ENCODE peak calls at places on chromosomes 5 and 9, in five cellular contexts. T is stimulated activated CD4-positive, alpha-beta T cell treated with anti-CD3 and anti-CD28 coated beads, Interleukin-15, amount 100 ng/mL, for 24 hours; Y is Ammon's horn; B is CD8-positive, alpha-beta T cell; F is neural crest cell. G is an unnamed sample.

GRCh38 chr5:170633235-170634041 is 129.6 kb downstream of the KCNIP1 start:
- DNase-seq in T (no peak), Y (peak), B (no peak), F (no peak), G (no peak)

GRCh38 chr9:128153117-128153946 is 4.1 kb downstream of the LCN2 start:
- DNase-seq in T (no peak), Y (no peak), B (no peak), F (no peak), G (no peak)

GRCh38 chr5:102295534-102296228 is 403 bp downstream of the SLCO4C1 start:
- DNase-seq in T (no peak), Y (no peak), B (no peak), F (no peak), G (peak)

GRCh38 chr9:137237759-137238726 is 3.0 kb upstream of the TUBB4B start:
- DNase-seq in T (no peak), Y (peak), B (no peak), F (no peak), G (no peak)

GRCh38 chr9:37636511-37637474 is 14.0 kb upstream of the FRMPD1 start:
- DNase-seq in T (no peak), Y (no peak), B (no peak), F (no peak), G (no peak)

GRCh38 chr5:140344683-140345423 is 1.6 kb downstream of the HBEGF start:
- DNase-seq in T (peak), Y (no peak), B (no peak), F (no peak), G (no peak)

GRCh38 chr5:120463991-120464626 is at the start of gene PRR16:
- DNase-seq in T (peak), Y (peak), B (no peak), F (peak), G (no peak)

GRCh38 chr5:95984287-95984938 is 22.8 kb upstream of the ELL2 start:
- DNase-seq in T (no peak), Y (no peak), B (no peak), F (no peak), G (no peak)

GRCh38 chr5:79795764-79796398 is 106.2 kb downstream of the CMYA5 start:
- DNase-seq in T (no peak), Y (no peak), B (no peak), F (no peak), G (no peak)

GRCh38 chr5:117095322-117095721 is 520.7 kb upstream of the SEMA6A start:
- DNase-seq in T (no peak), Y (no peak), B (no peak), F (no peak), G (no peak)

GRCh38 chr5:60522299-60522915 is 177.6 kb downstream of the DEPDC1B start:
- DNase-seq in T (no peak), Y (no peak), B (no peak), F (no peak), G (no peak)

GRCh38 chr5:33046091-33046490 is 335.0 kb downstream of the NPR3 start:
- DNase-seq in T (no peak), Y (no peak), B (no peak), F (no peak), G (no peak)

GRCh38 chr5:5164158-5164557 is 24.0 kb downstream of the ADAMTS16 start:
- DNase-seq in T (no peak), Y (peak), B (no peak), F (no peak), G (no peak)

GRCh38 chr9:37324691-37325490 is 97.6 kb upstream of the GRHPR start:
- DNase-seq in T (no peak), Y (peak), B (no peak), F (peak), G (no peak)

GRCh38 chr9:123424131-123424530 is 68.1 kb downstream of the CRB2 start:
- DNase-seq in T (no peak), Y (no peak), B (no peak), F (no peak), G (no peak)

GRCh38 chr9:26158631-26159150 is 480.4 kb upstream of the TUSC1 start:
- DNase-seq in T (no peak), Y (no peak), B (no peak), F (no peak), G (no peak)

GRCh38 chr5:75734913-75735789 is 17.9 kb upstream of the POC5 start:
- DNase-seq in T (peak), Y (peak), B (no peak), F (peak), G (no peak)

GRCh38 chr5:96114736-96115466 is 153.2 kb upstream of the ELL2 start:
- DNase-seq in T (peak), Y (no peak), B (no peak), F (no peak), G (no peak)

GRCh38 chr9:112361602-112362001 is 18.3 kb upstream of the HSDL2 start:
- DNase-seq in T (no peak), Y (peak), B (peak), F (peak), G (no peak)

GRCh38 chr5:121735618-121736017 is 116.1 kb upstream of the FTMT start:
- DNase-seq in T (no peak), Y (no peak), B (no peak), F (no peak), G (no peak)

GRCh38 chr5:50667079-50667652 is 729 bp downstream of the PARP8 start:
- DNase-seq in T (peak), Y (peak), B (no peak), F (peak), G (peak)

GRCh38 chr5:141760193-141760592 is 78.2 kb upstream of the ARAP3 start:
- DNase-seq in T (no peak), Y (no peak), B (no peak), F (no peak), G (no peak)

GRCh38 chr9:77708416-77708815 is 60.3 kb upstream of the GNA14 start:
- DNase-seq in T (no peak), Y (no peak), B (no peak), F (no peak), G (no peak)

GRCh38 chr9:89562186-89562814 is 42.5 kb upstream of the GADD45G start:
- DNase-seq in T (no peak), Y (no peak), B (no peak), F (no peak), G (no peak)

GRCh38 chr5:114935490-114935889 is 234.2 kb downstream of the TRIM36 start:
- DNase-seq in T (no peak), Y (no peak), B (no peak), F (no peak), G (no peak)

GRCh38 chr9:104774831-104775573 is 11.1 kb downstream of the NIPSNAP3B start:
- DNase-seq in T (no peak), Y (peak), B (no peak), F (no peak), G (no peak)

GRCh38 chr9:113634597-113635515 is 171.3 kb downstream of the RGS3 start:
- DNase-seq in T (no peak), Y (no peak), B (no peak), F (no peak), G (no peak)

GRCh38 chr9:106893088-106893487 is 30.1 kb downstream of the ZNF462 start:
- DNase-seq in T (no peak), Y (no peak), B (no peak), F (no peak), G (no peak)

GRCh38 chr5:6197427-6197826 is 180.9 kb downstream of the MED10 start:
- DNase-seq in T (no peak), Y (no peak), B (no peak), F (no peak), G (no peak)

GRCh38 chr5:172624083-172624995 is 16.7 kb upstream of the NEURL1B start:
- DNase-seq in T (no peak), Y (no peak), B (no peak), F (no peak), G (no peak)

GRCh38 chr5:11494340-11494739 is 409.9 kb downstream of the CTNND2 start:
- DNase-seq in T (no peak), Y (no peak), B (no peak), F (no peak), G (no peak)

GRCh38 chr5:109739741-109740140 is 50.0 kb downstream of the MAN2A1 start:
- DNase-seq in T (no peak), Y (no peak), B (no peak), F (no peak), G (no peak)

GRCh38 chr9:83266618-83267543 is 203.9 kb upstream of the RASEF start:
- DNase-seq in T (no peak), Y (no peak), B (no peak), F (peak), G (no peak)

GRCh38 chr9:76336027-76336426 is 58.2 kb downstream of the RFK start:
- DNase-seq in T (no peak), Y (no peak), B (no peak), F (no peak), G (no peak)

G was measured in T-helper 9 cell.